ENCODE peak calls at places on chromosomes 6 and 20, in five cellular contexts. E, T, X, O and R are unnamed samples.

GRCh38 chr6:127420558-127420957 is 38.6 kb downstream of the KIAA0408 start:
- DNase-seq in X (peak; percentile 42), T (peak; percentile 93), E (no peak), O (peak; percentile 22), R (peak; percentile 81)

GRCh38 chr20:43583982-43584432 is 6.7 kb upstream of the IFT52 start:
- DNase-seq in T (peak; percentile 99), O (peak; percentile 46), E (no peak), X (no peak), R (peak; percentile 52)

GRCh38 chr20:32727663-32728062 is 15.6 kb downstream of the COMMD7 start:
- DNase-seq in O (no peak), E (no peak), X (no peak), T (peak; percentile 74), R (no peak)

GRCh38 chr6:131382646-131383045 is 190.4 kb upstream of the ARG1 start:
- DNase-seq in O (no peak), T (no peak), E (no peak), X (no peak), R (no peak)

GRCh38 chr20:48421547-48421946 is 406.3 kb downstream of the PREX1 start:
- DNase-seq in X (no peak), T (no peak), O (no peak), E (no peak), R (peak; percentile 27)

GRCh38 chr20:43787937-43788336 is 61.1 kb upstream of the GTSF1L start:
- DNase-seq in E (no peak), X (no peak), T (no peak), O (no peak), R (no peak)

GRCh38 chr20:2619961-2620595 is 32.4 kb upstream of the NOP56 start:
- DNase-seq in E (no peak), X (no peak), O (no peak), T (peak; percentile 6), R (peak; percentile 56)

GRCh38 chr20:44071057-44071456 is 115.9 kb downstream of the JPH2 start:
- DNase-seq in O (no peak), X (no peak), E (no peak), T (no peak), R (no peak)

GRCh38 chr6:157597461-157598312 is 216.7 kb downstream of the ZDHHC14 start:
- DNase-seq in T (peak; percentile 42), E (peak; percentile 49), O (peak; percentile 36), X (peak; percentile 12), R (peak; percentile 39)

GRCh38 chr20:11754451-11754850 is 163.2 kb upstream of the BTBD3 start:
- DNase-seq in T (no peak), X (no peak), O (no peak), E (no peak), R (no peak)

GRCh38 chr20:63347081-63347741 is 13.9 kb downstream of the CHRNA4 start:
- DNase-seq in X (no peak), O (no peak), T (no peak), E (peak; percentile 75), R (no peak)

GRCh38 chr6:139474145-139475108 is 100.0 kb upstream of the CITED2 start:
- DNase-seq in O (no peak), E (no peak), X (no peak), T (peak; percentile 76), R (no peak)

GRCh38 chr6:167094820-167095637 is 27.9 kb upstream of the CCR6 start:
- DNase-seq in O (no peak), T (no peak), X (no peak), E (no peak), R (no peak)

GRCh38 chr20:22438926-22439325 is 145.4 kb downstream of the FOXA2 start:
- DNase-seq in X (no peak), E (no peak), T (peak; percentile 1), O (no peak), R (no peak)

GRCh38 chr6:157151029-157151428 is 172.3 kb downstream of the TMEM242 start:
- DNase-seq in O (no peak), T (peak; percentile 70), X (no peak), E (no peak), R (no peak)

GRCh38 chr6:17281100-17281496 is at the start of gene RBM24:
- DNase-seq in E (peak; percentile 84), T (peak; percentile 78), X (no peak), O (peak; percentile 44), R (peak; percentile 55)

GRCh38 chr20:6944292-6944691 is 176.8 kb downstream of the BMP2 start:
- DNase-seq in E (no peak), X (no peak), O (no peak), T (no peak), R (no peak)

GRCh38 chr20:6942266-6942665 is 174.8 kb downstream of the BMP2 start:
- DNase-seq in X (no peak), O (no peak), E (no peak), T (no peak), R (peak; percentile 24)

GRCh38 chr20:6940052-6940451 is 172.6 kb downstream of the BMP2 start:
- DNase-seq in T (peak; percentile 18), O (no peak), X (no peak), E (no peak), R (no peak)
- TF ChIP-seq CTCF in T (peak; percentile 15), O (no peak), X (no peak), E (no peak), R (no peak)

GRCh38 chr6:340181-340955 is 48.1 kb downstream of the DUSP22 start:
- DNase-seq in O (peak; percentile 15), X (no peak), T (no peak), E (peak; percentile 55), R (no peak)

GRCh38 chr6:340991-341827 is 48.9 kb downstream of the DUSP22 start:
- DNase-seq in X (no peak), E (peak; percentile 85), O (peak; percentile 25), T (no peak), R (no peak)

GRCh38 chr6:343226-343935 is 48.2 kb upstream of the IRF4 start:
- DNase-seq in E (peak; percentile 66), O (no peak), T (no peak), X (no peak), R (no peak)

GRCh38 chr6:342832-343179 is 48.7 kb upstream of the IRF4 start:
- DNase-seq in E (peak; percentile 46), O (no peak), T (no peak), X (no peak), R (no peak)

DNA sequence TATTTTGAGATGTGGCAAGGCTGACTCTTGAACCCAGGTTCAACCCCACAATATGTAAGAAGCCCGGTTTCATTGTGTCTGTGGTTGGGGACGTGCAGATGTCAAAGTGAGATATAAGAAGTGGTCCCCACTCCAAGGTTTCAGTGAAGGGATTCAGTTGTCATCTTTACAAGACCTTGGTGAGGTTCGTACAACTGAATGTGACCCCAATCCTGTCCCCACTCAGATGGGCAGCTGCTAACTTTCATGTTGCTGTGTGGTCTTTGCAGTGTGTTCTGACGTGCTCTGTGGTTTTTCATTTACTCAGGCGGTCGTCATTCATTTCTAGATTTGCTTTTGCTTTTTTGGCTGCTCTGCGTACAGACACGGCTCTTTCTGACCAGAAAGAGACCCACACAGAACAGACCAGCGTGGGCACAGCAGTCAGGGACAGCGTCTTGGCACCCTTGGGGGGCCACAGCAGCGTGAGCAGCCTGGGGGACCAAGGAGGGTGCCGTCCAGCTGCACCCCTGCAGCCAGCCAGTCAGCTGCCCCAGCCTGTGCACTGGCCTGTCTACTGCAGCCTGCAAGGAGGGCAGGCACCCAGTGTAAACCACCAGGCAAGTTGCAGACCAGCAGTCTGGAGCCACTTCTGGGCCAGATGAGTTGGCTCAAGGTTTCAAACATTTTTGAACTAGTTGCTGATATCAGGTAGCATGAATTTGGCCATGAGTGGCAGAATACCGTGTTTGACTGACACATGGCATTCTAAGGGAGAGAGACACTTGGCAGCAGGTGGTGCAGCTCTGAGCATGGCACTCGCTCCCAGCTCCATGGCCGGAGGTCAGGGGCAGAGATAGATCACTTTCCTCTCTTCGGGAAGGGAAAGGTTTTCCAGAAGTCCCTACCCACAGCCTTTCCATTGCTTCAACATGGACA is 49.4 kb upstream of the IRF4 start:
- DNase-seq in E (peak; percentile 77), X (no peak), O (no peak), T (no peak), R (no peak)
- H3K27ac ChIP-seq in E (no peak overlapping the region), X (no peak overlapping the region), O (no peak overlapping the region), T (no peak overlapping the region), R (no peak overlapping the region)

DNA sequence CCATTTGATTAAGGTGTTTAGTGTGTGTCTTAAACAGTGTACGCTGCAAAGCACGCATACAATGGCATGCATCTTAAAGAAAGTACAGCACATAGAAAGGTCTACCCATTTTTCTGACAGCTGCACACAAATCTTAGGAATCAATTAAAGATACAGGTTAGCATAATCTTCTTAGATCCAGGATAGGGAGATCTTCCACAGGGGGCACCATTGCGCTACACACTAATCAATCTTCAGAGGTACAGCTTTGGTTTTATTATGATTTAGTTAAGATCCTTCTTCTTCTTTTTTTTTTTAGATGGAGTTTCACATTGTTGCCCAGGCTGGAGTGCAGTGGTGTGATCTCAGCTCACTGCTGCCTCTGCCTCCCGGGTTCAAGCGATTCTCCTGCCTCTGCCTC is 63.7 kb upstream of the BEND3 start:
- DNase-seq in T (peak; percentile 32), O (no peak), X (no peak), E (no peak), R (no peak)
- TF ChIP-seq CTCF in T (peak; percentile 31), O (no peak), X (no peak), E (no peak), R (peak; percentile 23)

GRCh38 chr6:152314483-152314832 is 322.7 kb downstream of the SYNE1 start:
- DNase-seq in X (no peak), O (no peak), T (no peak), E (no peak), R (no peak)
- H3K27ac ChIP-seq in X (no peak overlapping the region), O (peak overlapping the region; percentile 82), T (no peak overlapping the region), E (peak overlapping the region; percentile 6), R (no peak overlapping the region)